ENCODE peak calls at places on chromosomes 1 and 21, in eight cellular contexts. A, I, G, Y, O, B, H and N are unnamed samples.

GRCh38 chr1:232169436-232169835 is 460.5 kb downstream of the SIPA1L2 start:
- DNase-seq in A (no peak), I (no peak), G (no peak), Y (no peak), O (no peak), B (no peak), H (no peak), N (no peak)

GRCh38 chr1:67947114-67947513 is 103.3 kb downstream of the DIRAS3 start:
- DNase-seq in A (no peak), I (no peak), G (no peak), Y (no peak), O (no peak), B (no peak), H (no peak), N (no peak)

GRCh38 chr21:46326110-46326703 is 2.3 kb downstream of the PCNT start:
- DNase-seq in A (no peak), I (no peak), G (no peak), Y (no peak), O (no peak), B (peak), H (no peak), N (no peak)

GRCh38 chr1:20819818-20820217 is 32.7 kb upstream of the HP1BP3 start:
- DNase-seq in A (no peak), I (no peak), G (peak), Y (no peak), O (no peak), B (no peak), H (no peak), N (no peak)

GRCh38 chr1:35544976-35545375 is 12.2 kb downstream of the KIAA0319L start:
- DNase-seq in A (peak), I (peak), G (peak), Y (peak), O (no peak), B (peak), H (no peak), N (no peak)

GRCh38 chr1:230107941-230108340 is 40.9 kb downstream of the GALNT2 start:
- DNase-seq in A (no peak), I (no peak), G (no peak), Y (no peak), O (no peak), B (no peak), H (no peak), N (no peak)

GRCh38 chr1:113881661-113882060 is 5.7 kb downstream of the BCL2L15 start:
- DNase-seq in A (no peak), I (no peak), G (no peak), Y (no peak), O (no peak), B (no peak), H (no peak), N (no peak)

GRCh38 chr1:6941786-6942185 is 156.5 kb downstream of the CAMTA1 start:
- DNase-seq in A (no peak), I (no peak), G (no peak), Y (no peak), O (no peak), B (no peak), H (no peak), N (no peak)

GRCh38 chr1:31977361-31978131 is 36.1 kb upstream of the KHDRBS1 start:
- DNase-seq in A (no peak), I (no peak), G (peak), Y (peak), O (no peak), B (no peak), H (no peak), N (no peak)

GRCh38 chr1:28518745-28519341 is 13.0 kb downstream of the RCC1 start:
- DNase-seq in A (no peak), I (peak), G (no peak), Y (no peak), O (no peak), B (peak), H (no peak), N (no peak)

GRCh38 chr21:45179568-45180288 is 105.3 kb downstream of the ADARB1 start:
- DNase-seq in A (no peak), I (no peak), G (no peak), Y (no peak), O (no peak), B (no peak), H (no peak), N (no peak)

GRCh38 chr1:216765346-216766300 is 42.4 kb upstream of the ESRRG start:
- DNase-seq in A (no peak), I (no peak), G (no peak), Y (no peak), O (no peak), B (no peak), H (no peak), N (peak)

GRCh38 chr1:37177230-37177864 is 143.0 kb upstream of the GRIK3 start:
- DNase-seq in A (no peak), I (peak), G (peak), Y (peak), O (no peak), B (peak), H (peak), N (peak)

GRCh38 chr1:30043731-30044408 is 679.5 kb downstream of the MATN1 start:
- DNase-seq in A (no peak), I (no peak), G (peak), Y (no peak), O (no peak), B (no peak), H (no peak), N (no peak)

GRCh38 chr1:40932004-40932403 is 47.5 kb upstream of the CTPS1 start:
- DNase-seq in A (no peak), I (no peak), G (no peak), Y (no peak), O (no peak), B (no peak), H (no peak), N (no peak)

GRCh38 chr1:213200630-213201029 is 149.6 kb downstream of the RPS6KC1 start:
- DNase-seq in A (no peak), I (no peak), G (no peak), Y (no peak), O (no peak), B (no peak), H (no peak), N (no peak)

GRCh38 chr1:21669287-21670058 is at the start of gene RAP1GAP:
- DNase-seq in A (peak), I (peak), G (peak), Y (peak), O (no peak), B (no peak), H (no peak), N (no peak)

GRCh38 chr1:44433209-44433608 is 28.2 kb downstream of the RNF220 start:
- DNase-seq in A (no peak), I (no peak), G (no peak), Y (no peak), O (no peak), B (no peak), H (no peak), N (no peak)